ENCODE peak calls at places on chromosome X, in seven cellular contexts. D, R, W, Y, S, X and N are unnamed samples.

GRCh38 chrX:41981481-41982013 is 58.2 kb upstream of the CASK start:
- DNase-seq in X (no peak), Y (peak; percentile 1), S (no peak), R (no peak), D (no peak), W (no peak), N (no peak)

GRCh38 chrX:24520472-24520871 is 55.4 kb downstream of the PDK3 start:
- DNase-seq in W (no peak), Y (no peak), D (no peak), S (no peak), X (no peak), R (no peak), N (no peak)

GRCh38 chrX:96575011-96575410 is 109.6 kb upstream of the DIAPH2 start:
- DNase-seq in W (no peak), D (no peak), R (no peak), X (no peak), S (no peak), Y (no peak), N (no peak)

GRCh38 chrX:12950851-12951589 is 23.9 kb upstream of the TMSB4X start:
- DNase-seq in Y (peak; percentile 70), R (peak; percentile 79), D (no peak), W (no peak), X (no peak), S (no peak), N (no peak)

GRCh38 chrX:2464677-2465166 is 36.1 kb downstream of the DHRSX start:
- DNase-seq in X (no peak), S (peak; percentile 82), R (no peak), Y (no peak), W (no peak), D (no peak), N (no peak)

GRCh38 chrX:105636667-105637066 is 185.7 kb upstream of the NRK start:
- DNase-seq in W (no peak), X (no peak), D (no peak), R (no peak), S (no peak), Y (no peak), N (no peak)

GRCh38 chrX:34631826-34632225 is 25.3 kb downstream of the TMEM47 start:
- DNase-seq in Y (no peak), S (no peak), D (no peak), W (no peak), R (no peak), X (no peak), N (no peak)

GRCh38 chrX:124023838-124024238 is 62.3 kb downstream of the STAG2 start:
- DNase-seq in W (no peak), X (no peak), R (no peak), Y (peak; percentile 45), S (no peak), D (no peak), N (no peak)

GRCh38 chrX:51336584-51336983 is 4.0 kb downstream of the NUDT10 start:
- DNase-seq in S (peak; percentile 56), Y (peak; percentile 1), W (peak; percentile 57), D (no peak), X (peak; percentile 22), R (no peak), N (peak; percentile 10)

GRCh38 chrX:84469226-84469625 is 33.0 kb downstream of the HDX start:
- DNase-seq in W (no peak), S (no peak), R (no peak), X (no peak), D (no peak), Y (peak; percentile 4), N (no peak)

GRCh38 chrX:118974088-118974907 is at the start of gene LONRF3:
- DNase-seq in R (peak; percentile 97), X (peak; percentile 88), W (peak; percentile 85), D (no peak), S (peak; percentile 89), Y (peak; percentile 15), N (peak; percentile 68)

GRCh38 chrX:148874621-148875020 is 374.2 kb downstream of the AFF2 start:
- DNase-seq in W (no peak), R (no peak), D (no peak), S (no peak), X (no peak), Y (no peak), N (no peak)

GRCh38 chrX:47562615-47563243 is 1.7 kb downstream of the ARAF start:
- DNase-seq in R (no peak), W (no peak), D (no peak), S (peak; percentile 71), X (no peak), Y (peak; percentile 60), N (no peak)

GRCh38 chrX:46653482-46653881 is 79.9 kb downstream of the CHST7 start:
- DNase-seq in Y (peak; percentile 1), R (no peak), X (no peak), W (no peak), S (no peak), D (peak; percentile 53), N (peak; percentile 7)

GRCh38 chrX:138128025-138128671 is 562.2 kb downstream of the ZIC3 start:
- DNase-seq in S (peak; percentile 13), D (peak; percentile 46), X (no peak), R (no peak), W (no peak), Y (peak; percentile 25), N (peak; percentile 4)

GRCh38 chrX:112818114-112819012 is 22.3 kb downstream of the AMOT start:
- DNase-seq in S (peak; percentile 28), Y (no peak), W (no peak), R (no peak), X (no peak), D (no peak), N (peak; percentile 60)

GRCh38 chrX:124226129-124226528 is 106.3 kb upstream of the TEX13D start:
- DNase-seq in Y (no peak), D (no peak), W (no peak), R (no peak), X (no peak), S (no peak), N (no peak)

GRCh38 chrX:119763836-119764387 is 5.5 kb downstream of the SOWAHD start:
- DNase-seq in W (no peak), Y (no peak), R (no peak), S (no peak), X (no peak), D (no peak), N (no peak)

GRCh38 chrX:134734343-134735001 is 76.2 kb upstream of the PLAC1 start:
- DNase-seq in D (no peak), R (no peak), X (peak; percentile 34), Y (no peak), W (no peak), S (peak; percentile 54), N (no peak)

GRCh38 chrX:39922497-39922896 is 175.3 kb downstream of the BCOR start:
- DNase-seq in Y (no peak), X (no peak), D (no peak), W (no peak), R (no peak), S (no peak), N (no peak)

GRCh38 chrX:130165703-130166502 is at the start of gene AIFM1:
- DNase-seq in D (peak; percentile 83), W (peak; percentile 93), Y (peak; percentile 94), X (peak; percentile 90), R (peak; percentile 97), S (peak; percentile 89), N (peak; percentile 75)
- TF ChIP-seq POLR2A in D (peak; percentile 16), W (peak; percentile 89), Y (peak; percentile 93), X (peak; percentile 46), R (no peak), S (no peak), N (peak; percentile 59)

GRCh38 chrX:38326086-38326485 is 1.2 kb downstream of the RPGR start:
- DNase-seq in S (no peak), Y (no peak), W (no peak), D (no peak), R (no peak), X (no peak), N (no peak)

GRCh38 chrX:38327775-38328081 is 419 bp upstream of the RPGR start:
- DNase-seq in S (no peak), Y (no peak), D (no peak), R (no peak), W (no peak), X (no peak), N (no peak)

GRCh38 chrX:38332505-38332904 is 5.2 kb upstream of the RPGR start:
- DNase-seq in W (no peak), S (no peak), Y (no peak), X (no peak), D (no peak), R (no peak), N (no peak)

DNA sequence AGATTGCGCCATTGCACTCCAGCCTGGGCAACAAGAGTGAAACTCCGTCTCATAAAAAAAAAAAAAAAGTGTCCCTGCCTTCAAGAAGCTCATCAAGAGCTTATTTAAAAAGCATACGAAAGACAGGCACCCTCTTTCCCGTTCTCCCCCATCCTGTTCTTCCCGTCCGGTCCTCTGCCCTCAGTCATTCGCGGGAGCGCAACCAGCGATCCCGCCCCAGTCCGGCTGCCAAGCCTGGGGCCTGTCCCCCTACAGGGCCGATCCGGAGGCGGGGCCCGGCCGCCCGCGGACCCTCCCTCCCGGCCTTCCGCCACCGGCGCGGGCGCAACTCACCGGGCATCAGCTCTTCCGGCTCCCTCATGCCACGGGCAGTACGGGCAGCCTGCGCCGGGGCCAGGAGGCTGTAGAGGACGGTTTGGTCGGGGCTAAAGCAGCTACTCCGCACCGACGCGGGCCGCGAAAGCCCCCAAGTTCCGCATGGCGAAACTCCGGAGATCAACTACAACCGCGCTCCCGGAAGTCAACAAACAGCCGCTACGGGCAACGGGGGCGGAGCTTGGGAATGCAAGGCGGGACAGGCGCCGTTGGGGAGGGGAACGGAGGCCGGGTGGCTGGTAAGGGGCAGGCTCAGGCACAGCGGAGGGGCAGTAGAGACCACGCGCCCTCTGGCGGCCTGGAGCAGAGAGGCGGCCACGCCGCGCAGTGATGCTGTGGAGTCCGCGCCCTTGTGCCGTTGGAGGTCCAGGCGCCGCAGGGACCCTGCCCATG is at the start of gene RPGR:
- DNase-seq in D (peak; percentile 90), S (peak; percentile 95), X (peak; percentile 92), Y (peak; percentile 94), R (peak; percentile 98), W (peak; percentile 95), N (peak; percentile 92)
- TF ChIP-seq POLR2A in D (peak; percentile 41), S (no peak), X (peak; percentile 67), Y (peak; percentile 63), R (no peak), W (peak; percentile 41), N (no peak)

GRCh38 chrX:155026727-155027508 is at the start of gene FUNDC2:
- DNase-seq in S (peak; percentile 93), R (peak; percentile 98), W (peak; percentile 96), X (peak; percentile 93), D (peak; percentile 81), Y (peak; percentile 96), N (peak; percentile 88)
- TF ChIP-seq POLR2A in S (no peak), R (no peak), W (peak; percentile 82), X (peak; percentile 73), D (peak; percentile 42), Y (peak; percentile 80), N (peak; percentile 58)

GRCh38 chrX:110317820-110318663 is at the start of gene AMMECR1:
- DNase-seq in D (peak; percentile 67), S (peak; percentile 87), R (peak; percentile 93), X (peak; percentile 81), W (peak; percentile 76), Y (peak; percentile 94), N (peak; percentile 68)

GRCh38 chrX:110318664-110318968 is 731 bp upstream of the AMMECR1 start:
- DNase-seq in X (no peak), R (no peak), S (no peak), Y (no peak), D (no peak), W (no peak), N (no peak)

GRCh38 chrX:110317079-110317819 is 636 bp downstream of the AMMECR1 start:
- DNase-seq in X (peak; percentile 29), R (peak; percentile 87), Y (peak; percentile 69), S (peak; percentile 18), D (peak; percentile 47), W (peak; percentile 24), N (peak; percentile 5)

GRCh38 chrX:110315541-110315940 is 2.3 kb downstream of the AMMECR1 start:
- DNase-seq in X (no peak), Y (peak; percentile 66), S (no peak), D (no peak), R (no peak), W (no peak), N (no peak)

GRCh38 chrX:110316351-110317078 is 1.4 kb downstream of the AMMECR1 start:
- DNase-seq in X (no peak), S (peak; percentile 14), D (no peak), W (no peak), R (no peak), Y (peak; percentile 62), N (no peak)
- TF ChIP-seq POLR2A in X (no peak), S (no peak), D (no peak), W (no peak), R (no peak), Y (no peak), N (no peak)